ENCODE peak calls at places on chromosome 12, in six cellular contexts. E, M, I, Y, Q and F are unnamed samples.
A peak's percentile ranks its signal among the peaks of the same experiment; 100 is the strongest.

GRCh38 chr12:113007166-113007565 is 28.8 kb downstream of the OAS2 start:
- DNase-seq in E (peak; percentile 82), I (no peak), M (no peak), Y (no peak), Q (no peak), F (no peak)

GRCh38 chr12:49489720-49490119 is 49.1 kb upstream of the KCNH3 start:
- DNase-seq in E (peak; percentile 95), Y (no peak), Q (no peak), I (no peak), M (no peak), F (no peak)

GRCh38 chr12:70221626-70222025 is 21.6 kb upstream of the CNOT2 start:
- DNase-seq in I (no peak), Y (no peak), M (no peak), Q (no peak), E (no peak), F (no peak)

GRCh38 chr12:127280393-127281275 is 986.3 kb upstream of the TMEM132C start:
- DNase-seq in Y (peak; percentile 57), E (no peak), M (no peak), Q (peak; percentile 12), I (peak; percentile 19), F (peak; percentile 43)

GRCh38 chr12:75766263-75767160 is 255.1 kb upstream of the KRR1 start:
- DNase-seq in Y (no peak), I (no peak), Q (no peak), E (peak; percentile 73), M (no peak), F (no peak)

GRCh38 chr12:76312314-76312713 is 35.9 kb downstream of the BBS10 start:
- DNase-seq in E (no peak), Q (no peak), Y (no peak), I (no peak), M (no peak), F (no peak)

GRCh38 chr12:115227137-115227615 is 543.2 kb upstream of the TBX3 start:
- DNase-seq in I (no peak), M (no peak), Y (no peak), Q (no peak), E (no peak), F (no peak)

GRCh38 chr12:59181378-59181777 is 261.1 kb upstream of the LRIG3 start:
- DNase-seq in Q (no peak), Y (no peak), I (no peak), M (no peak), E (no peak), F (no peak)

GRCh38 chr12:62955678-62956077 is 20.7 kb upstream of the PPM1H start:
- DNase-seq in Q (no peak), E (no peak), M (no peak), Y (no peak), I (no peak), F (no peak)

GRCh38 chr12:125549836-125550235 is 484.6 kb downstream of the AACS start:
- DNase-seq in I (no peak), Q (no peak), Y (no peak), M (peak; percentile 33), E (no peak), F (no peak)

GRCh38 chr12:96143392-96143791 is 50.8 kb upstream of the ELK3 start:
- DNase-seq in M (peak; percentile 91), I (no peak), E (no peak), Q (no peak), Y (no peak), F (no peak)

GRCh38 chr12:123421314-123421713 is 15.2 kb downstream of the RILPL2 start:
- DNase-seq in M (no peak), Q (no peak), I (no peak), E (no peak), Y (no peak), F (no peak)

GRCh38 chr12:49340971-49341776 is 4.2 kb upstream of the C1QL4 start:
- DNase-seq in Q (no peak), Y (no peak), M (no peak), I (no peak), E (no peak), F (no peak)

GRCh38 chr12:19547258-19547657 is 108.0 kb downstream of the AEBP2 start:
- DNase-seq in I (no peak), M (no peak), Y (no peak), Q (no peak), E (peak; percentile 76), F (no peak)

GRCh38 chr12:19273482-19274330 is 144.2 kb downstream of the PLEKHA5 start:
- DNase-seq in I (peak; percentile 45), Y (peak; percentile 78), M (peak; percentile 79), E (peak; percentile 97), Q (peak; percentile 6), F (peak; percentile 74)

GRCh38 chr12:68970951-68971350 is 38.0 kb upstream of the CPM start:
- DNase-seq in E (no peak), Y (no peak), I (no peak), Q (no peak), M (no peak), F (no peak)

GRCh38 chr12:26402648-26403047 is 207.3 kb downstream of the SSPN start:
- DNase-seq in Q (no peak), M (no peak), I (no peak), E (peak; percentile 10), Y (no peak), F (no peak)

GRCh38 chr12:73221398-73221797 is 949.2 kb downstream of the TRHDE start:
- DNase-seq in Q (no peak), M (no peak), E (no peak), Y (no peak), I (no peak), F (no peak)

GRCh38 chr12:32273712-32274111 is 125.6 kb upstream of the FGD4 start:
- DNase-seq in E (peak; percentile 19), I (peak; percentile 23), Q (no peak), M (no peak), Y (peak; percentile 59), F (peak; percentile 55)

GRCh38 chr12:15152456-15152855 is 68.8 kb downstream of the RERG start:
- DNase-seq in M (no peak), Y (no peak), Q (no peak), E (peak; percentile 12), I (no peak), F (no peak)

GRCh38 chr12:21815306-21816062 is 41.0 kb upstream of the KCNJ8 start:
- DNase-seq in E (no peak), Q (no peak), M (no peak), I (no peak), Y (no peak), F (no peak)

GRCh38 chr12:5165296-5165970 is 121.8 kb downstream of the KCNA5 start:
- DNase-seq in I (no peak), E (no peak), M (no peak), Q (no peak), Y (no peak), F (no peak)

GRCh38 chr12:6979453-6979852 is 8.7 kb downstream of the EMG1 start:
- DNase-seq in Q (no peak), E (no peak), Y (no peak), M (no peak), I (no peak), F (no peak)

GRCh38 chr12:45849289-45849688 is 119.8 kb downstream of the ARID2 start:
- DNase-seq in M (no peak), Y (no peak), I (no peak), E (no peak), Q (no peak), F (no peak)

GRCh38 chr12:99259040-99259934 is 388.3 kb upstream of the GARIN6 start:
- DNase-seq in Y (no peak), M (peak; percentile 10), I (no peak), E (no peak), Q (no peak), F (no peak)